ENCODE peak calls at places on chromosomes 5 and 9, in nine cellular contexts. Y is Peyer's patch; D is CD8-positive, alpha-beta memory T cell; X is neural progenitor cell; T is body of pancreas; E is psoas muscle; P is heart right ventricle; V is neuronal stem cell; G is small intestine. C is an unnamed sample.

GRCh38 chr5:40873481-40873880 is 32.3 kb downstream of the CARD6 start:
- DNase-seq in E (no peak), T (no peak), X (no peak), V (no peak), P (no peak), Y (no peak), G (no peak), D (no peak), C (no peak)

GRCh38 chr9:120755827-120756434 is 37.3 kb downstream of the FBXW2 start:
- DNase-seq in D (peak; percentile 42), P (no peak), V (peak; percentile 71), E (no peak), Y (peak; percentile 82), G (peak; percentile 71), T (peak; percentile 64), X (peak; percentile 71), C (peak; percentile 42)

GRCh38 chr5:113345261-113345940 is 89.4 kb downstream of the TSSK1B start:
- DNase-seq in V (no peak), X (no peak), Y (no peak), G (no peak), E (no peak), P (no peak), T (no peak), D (no peak), C (no peak)

GRCh38 chr5:55220433-55221185 is 6.5 kb downstream of the MCIDAS start:
- DNase-seq in P (no peak), D (no peak), E (peak; percentile 40), G (no peak), Y (peak; percentile 52), T (no peak), V (no peak), X (peak; percentile 67), C (no peak)

GRCh38 chr5:133524597-133524996 is 87.7 kb downstream of the FSTL4 start:
- DNase-seq in Y (no peak), P (no peak), T (no peak), X (peak; percentile 20), E (no peak), G (no peak), V (no peak), D (no peak), C (no peak)

GRCh38 chr5:103498800-103499199 is 63.8 kb downstream of the NUDT12 start:
- DNase-seq in P (no peak), E (no peak), V (no peak), Y (no peak), X (peak; percentile 46), G (no peak), D (no peak), T (no peak), C (no peak)

GRCh38 chr9:88651682-88652633 is 117.0 kb downstream of the NXNL2 start:
- DNase-seq in T (peak; percentile 62), V (no peak), E (peak; percentile 87), G (no peak), X (no peak), P (peak; percentile 78), D (no peak), Y (peak; percentile 81), C (no peak)

GRCh38 chr5:135568923-135569360 is 9.8 kb downstream of the CXCL14 start:
- DNase-seq in V (no peak), D (no peak), G (no peak), X (no peak), E (no peak), T (no peak), Y (no peak), P (no peak), C (no peak)

GRCh38 chr5:40401965-40402364 is 277.8 kb upstream of the PTGER4 start:
- DNase-seq in G (no peak), Y (no peak), E (no peak), X (no peak), T (peak; percentile 6), P (no peak), D (no peak), V (no peak), C (no peak)

GRCh38 chr5:5314626-5315025 is 107.9 kb upstream of the ICE1 start:
- DNase-seq in X (no peak), G (no peak), T (no peak), D (no peak), Y (no peak), P (no peak), E (no peak), V (no peak), C (no peak)

GRCh38 chr5:134189031-134189430 is 12.3 kb upstream of the SKP1 start:
- DNase-seq in X (no peak), T (peak; percentile 21), Y (no peak), G (no peak), E (no peak), V (no peak), P (no peak), D (no peak), C (no peak)

GRCh38 chr9:114604974-114605373 is 6.1 kb upstream of the TMEM268 start:
- DNase-seq in V (no peak), D (no peak), Y (no peak), E (no peak), X (no peak), P (no peak), T (no peak), G (no peak), C (no peak)

DNA sequence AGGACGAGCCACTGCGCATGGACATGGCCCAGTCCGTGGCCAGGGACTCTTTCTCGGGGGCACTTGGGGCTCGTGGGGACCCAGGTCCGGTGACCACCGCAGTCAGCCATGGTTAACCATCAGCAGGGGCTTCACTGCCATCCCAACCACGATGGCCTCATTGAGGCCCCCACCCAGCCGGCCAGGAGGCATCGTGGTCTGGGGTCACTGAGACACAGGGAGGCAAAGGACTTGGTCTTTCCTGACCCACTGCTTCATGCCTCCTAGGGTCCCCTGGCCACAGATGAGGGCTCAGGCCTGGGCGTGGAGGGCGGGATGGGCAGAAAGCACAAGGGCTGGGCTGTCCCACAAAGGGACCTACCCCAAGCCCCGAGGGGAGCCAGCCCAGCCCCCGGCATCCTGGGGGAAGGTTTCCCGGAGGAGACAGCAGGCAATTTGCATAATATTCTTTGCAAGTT is 6.6 kb downstream of the NACC2 start:
- DNase-seq in P (peak; percentile 15), D (no peak), E (peak; percentile 20), G (no peak), X (peak; percentile 1), T (no peak), Y (no peak), V (no peak), C (no peak)
- H3K27ac ChIP-seq in P (peak overlapping the region; percentile 58), D (no peak overlapping the region), E (peak overlapping the region; percentile 93), G (no peak overlapping the region), X (no peak overlapping the region), T (no peak overlapping the region), Y (no peak overlapping the region), V (no peak overlapping the region), C (no peak overlapping the region)

GRCh38 chr5:141040763-141041426 is 10.3 kb upstream of the PCDHB1 start:
- DNase-seq in T (peak; percentile 98), P (peak; percentile 85), G (peak; percentile 12), X (peak; percentile 98), E (peak; percentile 87), Y (peak; percentile 84), V (peak; percentile 99), D (peak; percentile 42), C (peak; percentile 58)
- H3K27ac ChIP-seq in T (peak overlapping the region; percentile 89), P (no peak overlapping the region), G (no peak overlapping the region), X (peak overlapping the region; percentile 42), E (no peak overlapping the region), Y (peak overlapping the region; percentile 1), V (peak overlapping the region; percentile 24), D (no peak overlapping the region), C (no peak overlapping the region)

GRCh38 chr5:138849439-138849838 is 25.7 kb downstream of the LRRTM2 start:
- DNase-seq in X (no peak), E (no peak), Y (no peak), V (no peak), D (no peak), T (no peak), P (no peak), G (no peak), C (no peak)

GRCh38 chr5:138840100-138840499 is 35.0 kb downstream of the LRRTM2 start:
- DNase-seq in V (no peak), G (no peak), T (no peak), E (no peak), P (no peak), Y (no peak), X (no peak), D (no peak), C (no peak)

GRCh38 chr5:138843789-138844461 is 31.2 kb downstream of the LRRTM2 start:
- DNase-seq in P (no peak), Y (no peak), V (no peak), G (no peak), T (no peak), X (no peak), D (no peak), E (no peak), C (no peak)

GRCh38 chr5:138841531-138841930 is 33.6 kb downstream of the LRRTM2 start:
- DNase-seq in D (no peak), V (no peak), X (no peak), T (no peak), P (no peak), G (no peak), E (no peak), Y (no peak), C (no peak)

DNA sequence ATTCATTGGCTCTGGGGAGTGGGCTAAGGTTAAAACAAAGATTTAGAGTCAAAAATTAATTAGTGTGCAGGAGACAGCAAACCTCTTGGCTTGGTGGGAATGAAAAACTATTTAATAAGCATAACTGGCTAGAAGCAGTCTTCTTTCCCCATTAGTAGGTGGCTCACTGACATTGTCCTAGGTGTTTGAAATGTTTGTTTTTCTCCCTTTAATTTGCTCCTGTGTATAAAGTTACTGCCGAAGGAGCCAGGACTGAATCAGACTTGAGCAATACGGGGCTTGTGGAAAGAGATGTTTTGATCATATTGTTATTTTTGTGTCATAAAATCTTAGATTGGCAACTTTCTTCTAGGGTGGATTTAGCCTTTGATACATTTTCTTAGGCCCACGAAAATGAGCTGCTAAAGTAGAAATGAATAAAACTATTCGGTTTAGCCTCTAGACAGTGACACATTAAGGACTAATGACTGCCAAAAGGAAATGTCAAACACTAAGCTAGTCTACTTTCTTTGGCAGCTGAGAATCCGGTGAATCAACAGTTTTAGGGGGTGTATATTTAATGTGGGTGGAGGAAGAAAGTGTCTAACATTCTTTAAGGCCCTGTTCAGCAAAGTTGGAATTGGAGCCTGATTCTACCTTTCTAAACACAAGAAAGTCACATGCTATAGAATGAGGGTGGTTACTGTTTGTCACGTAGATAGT is 30.2 kb downstream of the LRRTM2 start:
- DNase-seq in P (no peak), V (no peak), G (no peak), X (no peak), D (no peak), Y (no peak), T (no peak), E (no peak), C (no peak)
- H3K27ac ChIP-seq in P (no peak overlapping the region), V (no peak overlapping the region), G (no peak overlapping the region), X (no peak overlapping the region), D (no peak overlapping the region), Y (no peak overlapping the region), T (no peak overlapping the region), E (peak overlapping the region; percentile 68), C (no peak overlapping the region)

DNA sequence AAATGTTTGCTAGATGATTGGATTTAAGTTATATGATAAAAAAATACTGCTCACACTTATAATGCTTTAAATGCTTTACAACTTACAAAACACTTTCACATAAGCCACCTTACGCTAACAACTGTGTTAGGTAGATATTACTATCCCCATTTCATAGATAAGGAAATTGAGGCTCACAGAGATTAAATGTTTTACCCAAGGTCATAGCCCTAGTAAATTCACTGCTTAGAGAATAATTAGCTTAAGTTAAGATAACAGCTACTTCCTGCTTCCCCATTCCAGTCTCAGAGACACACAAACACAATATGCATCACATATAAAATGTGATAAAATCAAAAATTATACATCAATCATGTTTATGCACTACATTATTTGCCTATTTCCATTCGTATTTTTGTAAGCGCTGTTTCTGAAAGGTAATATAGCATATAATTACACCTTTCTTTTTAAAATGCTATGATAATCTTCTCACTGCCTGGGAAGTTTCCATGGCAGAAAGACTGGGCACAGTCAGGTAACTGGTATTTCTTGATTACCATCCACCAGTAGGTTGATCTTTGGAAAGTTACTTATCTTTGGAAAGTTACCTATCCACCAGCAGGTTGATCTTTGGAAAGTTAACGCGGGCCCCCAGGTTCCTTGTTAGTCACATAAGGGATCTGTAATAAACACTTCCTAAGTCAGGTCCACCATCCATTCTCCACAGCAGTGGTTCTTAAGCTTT is 101.1 kb downstream of the NFIB start:
- DNase-seq in G (peak; percentile 84), Y (no peak), X (no peak), P (no peak), T (no peak), D (no peak), E (no peak), V (no peak), C (no peak)
- H3K27ac ChIP-seq in G (peak overlapping the region; percentile 81), Y (peak overlapping the region; percentile 79), X (no peak overlapping the region), P (no peak overlapping the region), T (peak overlapping the region; percentile 66), D (no peak overlapping the region), E (peak overlapping the region; percentile 17), V (no peak overlapping the region), C (no peak overlapping the region)

C was measured in naive thymus-derived CD4-positive, alpha-beta T cell.